ENCODE peak calls at places on chromosomes 12 and 14, in six cellular contexts. I is IMR-90, S is activated B cell treated with CpG ODN at 0.5 μM for 24 hours, A is fibroblast of villous mesenchyme, W is fibroblast of pulmonary artery, R is kidney. O is an unnamed sample.

GRCh38 chr14:21191809-21192446 is 36.1 kb upstream of the OR5AU1 start:
- DNase-seq in I (no peak), S (peak), A (peak), W (peak), R (peak), O (peak)

GRCh38 chr14:33030406-33030805 is 91.7 kb downstream of the NPAS3 start:
- DNase-seq in I (no peak), S (no peak), A (no peak), W (no peak), R (no peak), O (no peak)

GRCh38 chr12:46675736-46676135 is 150.1 kb downstream of the SLC38A4 start:
- DNase-seq in I (peak), S (no peak), A (peak), W (peak), R (peak), O (peak)

GRCh38 chr14:34794217-34794616 is 79.8 kb upstream of the CFL2 start:
- DNase-seq in I (no peak), S (no peak), A (no peak), W (peak), R (no peak), O (no peak)

GRCh38 chr12:119328111-119328510 is 6.4 kb upstream of the CCDC60 start:
- DNase-seq in I (no peak), S (no peak), A (no peak), W (no peak), R (no peak), O (peak)

GRCh38 chr12:107130830-107131760 is 37.7 kb upstream of the CRY1 start:
- DNase-seq in I (no peak), S (no peak), A (no peak), W (no peak), R (no peak), O (no peak)

GRCh38 chr12:99444859-99445316 is 202.7 kb upstream of the GARIN6 start:
- DNase-seq in I (no peak), S (no peak), A (no peak), W (no peak), R (no peak), O (no peak)

GRCh38 chr12:57131896-57132744 is 3.8 kb downstream of the LRP1 start:
- DNase-seq in I (no peak), S (no peak), A (no peak), W (no peak), R (no peak), O (no peak)

GRCh38 chr14:101125313-101125712 is 221.8 kb upstream of the RTL1 start:
- DNase-seq in I (no peak), S (no peak), A (no peak), W (no peak), R (no peak), O (no peak)

GRCh38 chr12:29750131-29750927 is 33.4 kb downstream of the TMTC1 start:
- DNase-seq in I (peak), S (no peak), A (no peak), W (no peak), R (no peak), O (no peak)

GRCh38 chr14:77302926-77303325 is 17.8 kb downstream of the POMT2 start:
- DNase-seq in I (peak), S (no peak), A (peak), W (peak), R (no peak), O (no peak)

GRCh38 chr12:116533343-116534248 is 25.6 kb upstream of the MAP1LC3B2 start:
- DNase-seq in I (peak), S (peak), A (peak), W (peak), R (peak), O (peak)

GRCh38 chr12:80778005-80778541 is 61.4 kb downstream of the MYF5 start:
- DNase-seq in I (peak), S (no peak), A (peak), W (peak), R (peak), O (peak)

GRCh38 chr14:90795744-90796143 is 20.5 kb downstream of the TTC7B start:
- DNase-seq in I (peak), S (no peak), A (peak), W (peak), R (no peak), O (peak)

GRCh38 chr14:74510955-74511354 is 17.4 kb downstream of the ISCA2 start:
- DNase-seq in I (peak), S (no peak), A (peak), W (peak), R (peak), O (no peak)

GRCh38 chr12:112850343-112850742 is 56.4 kb upstream of the OAS1 start:
- DNase-seq in I (no peak), S (no peak), A (no peak), W (no peak), R (no peak), O (no peak)

GRCh38 chr12:70052931-70053497 is 190.2 kb upstream of the CNOT2 start:
- DNase-seq in I (peak), S (no peak), A (peak), W (peak), R (no peak), O (no peak)

GRCh38 chr14:78450945-78451344 is 280.8 kb downstream of the NRXN3 start:
- DNase-seq in I (no peak), S (no peak), A (no peak), W (no peak), R (no peak), O (no peak)

GRCh38 chr14:103737432-103738045 is 21.9 kb downstream of the ZFYVE21 start:
- DNase-seq in I (no peak), S (no peak), A (no peak), W (no peak), R (peak), O (no peak)

GRCh38 chr14:76331328-76332011 is 44.5 kb upstream of the ESRRB start:
- DNase-seq in I (no peak), S (no peak), A (no peak), W (no peak), R (no peak), O (no peak)

GRCh38 chr14:96625436-96625945 is 123.3 kb downstream of the PAPOLA start:
- DNase-seq in I (no peak), S (no peak), A (no peak), W (no peak), R (peak), O (no peak)

GRCh38 chr12:113850309-113851056 is 115.6 kb downstream of the RBM19 start:
- DNase-seq in I (peak), S (no peak), A (peak), W (peak), R (no peak), O (no peak)

GRCh38 chr12:1373887-1374286 is 220.5 kb downstream of the FBXL14 start:
- DNase-seq in I (peak), S (no peak), A (peak), W (peak), R (no peak), O (no peak)

GRCh38 chr12:102896067-102896466 is 21.0 kb downstream of the PAH start:
- DNase-seq in I (no peak), S (no peak), A (no peak), W (no peak), R (no peak), O (no peak)

GRCh38 chr12:32400114-32400672 is 835 bp downstream of the FGD4 start:
- DNase-seq in I (no peak), S (no peak), A (no peak), W (peak), R (no peak), O (no peak)

GRCh38 chr12:130186631-130187269 is 24.5 kb downstream of the FZD10 start:
- DNase-seq in I (no peak), S (no peak), A (no peak), W (no peak), R (no peak), O (no peak)

GRCh38 chr14:101111620-101112290 is 208.2 kb upstream of the RTL1 start:
- DNase-seq in I (no peak), S (no peak), A (no peak), W (no peak), R (peak), O (no peak)

GRCh38 chr12:89225808-89226368 is 126.4 kb downstream of the DUSP6 start:
- DNase-seq in I (peak), S (no peak), A (peak), W (peak), R (no peak), O (peak)

GRCh38 chr12:38120438-38120837 is 196.1 kb upstream of the ALG10B start:
- DNase-seq in I (no peak), S (no peak), A (no peak), W (no peak), R (no peak), O (no peak)

GRCh38 chr14:92491782-92492181 is 21.8 kb upstream of the RIN3 start:
- DNase-seq in I (no peak), S (no peak), A (no peak), W (no peak), R (peak), O (no peak)

GRCh38 chr12:26767116-26767515 is 65.9 kb downstream of the ITPR2 start:
- DNase-seq in I (no peak), S (no peak), A (no peak), W (no peak), R (no peak), O (no peak)

GRCh38 chr12:121223283-121223946 is 13.5 kb downstream of the P2RX4 start:
- DNase-seq in I (no peak), S (no peak), A (no peak), W (no peak), R (peak), O (no peak)
- TF ChIP-seq CTCF in I (peak), S (no peak), A (peak), W (peak), R (no peak), O (peak)

GRCh38 chr12:20624718-20625117 is 70.4 kb upstream of the SLCO1C1 start:
- DNase-seq in I (peak), S (no peak), A (peak), W (peak), R (no peak), O (peak)
- TF ChIP-seq CTCF in I (peak), S (no peak), A (peak), W (peak), R (peak), O (peak)

GRCh38 chr12:72093930-72094329 is 155.3 kb downstream of the TPH2 start:
- DNase-seq in I (no peak), S (no peak), A (no peak), W (no peak), R (no peak), O (no peak)
- TF ChIP-seq CTCF in I (no peak), S (no peak), A (no peak), W (no peak), R (no peak), O (no peak)

DNA sequence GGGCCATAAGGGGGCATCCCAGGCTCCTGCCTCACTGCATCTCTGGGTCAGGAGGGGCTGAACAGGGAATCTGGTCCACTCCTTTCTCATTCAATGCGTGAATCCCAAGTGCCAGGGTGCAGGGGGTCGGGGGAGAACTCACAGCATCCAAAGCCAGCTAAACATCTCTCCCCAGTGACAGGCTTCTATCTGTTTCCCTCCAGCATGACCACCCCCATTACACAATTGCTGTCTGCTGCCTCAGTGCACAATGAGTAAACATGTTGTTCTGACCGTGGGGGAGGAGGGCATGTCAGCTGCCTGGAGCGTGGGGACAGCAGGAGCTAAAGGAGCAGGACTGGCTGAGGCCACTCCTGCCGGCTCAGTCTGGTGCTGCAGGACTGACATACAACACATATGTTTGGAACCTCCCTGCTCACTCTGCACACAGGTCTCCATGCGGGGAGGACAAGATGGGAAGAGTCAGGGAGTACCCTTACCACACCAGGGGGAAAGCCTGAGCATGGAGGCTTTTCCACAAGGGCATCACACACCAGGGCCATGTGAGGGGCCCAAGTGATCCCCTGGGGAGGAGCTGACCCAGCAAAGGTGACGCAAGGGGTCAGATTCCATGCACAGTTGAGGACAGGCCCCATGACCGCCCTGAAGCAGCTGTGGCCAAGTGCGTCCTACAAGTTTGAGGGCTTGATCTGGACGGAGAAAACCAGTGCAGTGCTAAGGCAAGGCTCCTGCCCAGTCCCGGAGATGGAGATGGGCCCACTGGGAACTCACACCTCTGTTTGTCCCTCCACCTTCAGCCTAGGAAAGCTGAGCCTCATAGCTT is 1.4 kb downstream of the TNS2 start:
- DNase-seq in I (peak), S (no peak), A (peak), W (peak), R (peak), O (no peak)
- TF ChIP-seq CTCF in I (peak), S (no peak), A (peak), W (peak), R (peak), O (no peak)